ENCODE peak calls at places on chromosomes 7 and 10, in nine cellular contexts. M, T, S, X, K, I, B, F and Q are unnamed samples.

GRCh38 chr7:43135129-43135528 is 22.7 kb downstream of the HECW1 start:
- DNase-seq in K (no peak), F (no peak), B (no peak), S (no peak), M (no peak), I (no peak), X (peak), T (no peak), Q (no peak)

GRCh38 chr7:11127112-11127785 is 153.6 kb downstream of the PHF14 start:
- DNase-seq in X (no peak), B (no peak), I (no peak), K (no peak), S (no peak), F (no peak), M (no peak), T (no peak), Q (no peak)

GRCh38 chr10:86757110-86757790 is 831 bp downstream of the BMPR1A start:
- DNase-seq in T (peak), F (no peak), S (peak), M (no peak), I (peak), K (peak), X (peak), B (no peak), Q (no peak)

GRCh38 chr10:29140991-29141390 is 147.9 kb upstream of the LYZL1 start:
- DNase-seq in S (no peak), X (peak), B (peak), F (no peak), K (no peak), M (no peak), I (no peak), T (peak), Q (no peak)

GRCh38 chr7:27834179-27834921 is 94.4 kb downstream of the TAX1BP1 start:
- DNase-seq in F (no peak), I (peak), M (no peak), K (no peak), S (peak), X (no peak), T (no peak), B (no peak), Q (no peak)

GRCh38 chr10:109474817-109475216 is 448.5 kb downstream of the XPNPEP1 start:
- DNase-seq in T (no peak), F (no peak), I (no peak), X (no peak), B (no peak), S (no peak), K (no peak), M (no peak), Q (no peak)

GRCh38 chr7:112495156-112495788 is 14.5 kb downstream of the LSMEM1 start:
- DNase-seq in I (no peak), B (no peak), F (no peak), S (no peak), M (no peak), X (no peak), T (no peak), K (no peak), Q (no peak)

GRCh38 chr7:98399903-98400537 is 870 bp downstream of the BAIAP2L1 start:
- DNase-seq in I (no peak), K (no peak), M (no peak), X (peak), F (no peak), T (no peak), S (peak), B (no peak), Q (no peak)

GRCh38 chr7:22787936-22788335 is 34.7 kb downstream of the TOMM7 start:
- DNase-seq in I (no peak), M (no peak), X (no peak), B (no peak), S (no peak), K (no peak), T (no peak), F (no peak), Q (no peak)

GRCh38 chr10:131928248-131929095 is 27.7 kb downstream of the PPP2R2D start:
- DNase-seq in B (no peak), S (no peak), I (no peak), M (no peak), K (no peak), F (no peak), T (no peak), X (no peak), Q (no peak)

GRCh38 chr10:63593576-63593975 is 72.4 kb downstream of the REEP3 start:
- DNase-seq in K (no peak), F (no peak), T (no peak), M (no peak), X (no peak), I (no peak), B (no peak), S (no peak), Q (no peak)

GRCh38 chr7:29337628-29338116 is 143.1 kb downstream of the CHN2 start:
- DNase-seq in M (no peak), S (no peak), I (no peak), X (no peak), T (no peak), K (no peak), B (no peak), F (no peak), Q (no peak)

GRCh38 chr10:96152437-96152836 is 22.3 kb downstream of the ZNF518A start:
- DNase-seq in K (no peak), I (no peak), X (peak), F (no peak), M (no peak), T (no peak), B (no peak), S (no peak), Q (no peak)

GRCh38 chr10:92567952-92568600 is 5.8 kb downstream of the IDE start:
- DNase-seq in I (no peak), T (no peak), X (peak), K (no peak), S (no peak), F (no peak), M (no peak), B (no peak), Q (no peak)

GRCh38 chr7:15686209-15686956 is at the start of gene MEOX2:
- DNase-seq in T (peak), K (peak), F (no peak), I (peak), B (no peak), X (no peak), S (peak), M (no peak), Q (no peak)

GRCh38 chr10:99873846-99874245 is 91.4 kb downstream of the ABCC2 start:
- DNase-seq in T (no peak), I (no peak), K (no peak), M (no peak), F (no peak), S (no peak), B (no peak), X (no peak), Q (no peak)

GRCh38 chr7:40850017-40850416 is 715.2 kb downstream of the SUGCT start:
- DNase-seq in F (no peak), B (no peak), I (no peak), T (no peak), M (no peak), S (no peak), X (no peak), K (no peak), Q (no peak)

GRCh38 chr10:33302188-33302829 is 32.2 kb downstream of the NRP1 start:
- DNase-seq in K (no peak), I (no peak), M (no peak), F (no peak), X (no peak), S (no peak), B (no peak), T (no peak), Q (no peak)
- H3K4me3 ChIP-seq in K (no peak), I (no peak), M (no peak), F (no peak), X (no peak), S (no peak), B (no peak), T (no peak), Q (no peak)

DNA sequence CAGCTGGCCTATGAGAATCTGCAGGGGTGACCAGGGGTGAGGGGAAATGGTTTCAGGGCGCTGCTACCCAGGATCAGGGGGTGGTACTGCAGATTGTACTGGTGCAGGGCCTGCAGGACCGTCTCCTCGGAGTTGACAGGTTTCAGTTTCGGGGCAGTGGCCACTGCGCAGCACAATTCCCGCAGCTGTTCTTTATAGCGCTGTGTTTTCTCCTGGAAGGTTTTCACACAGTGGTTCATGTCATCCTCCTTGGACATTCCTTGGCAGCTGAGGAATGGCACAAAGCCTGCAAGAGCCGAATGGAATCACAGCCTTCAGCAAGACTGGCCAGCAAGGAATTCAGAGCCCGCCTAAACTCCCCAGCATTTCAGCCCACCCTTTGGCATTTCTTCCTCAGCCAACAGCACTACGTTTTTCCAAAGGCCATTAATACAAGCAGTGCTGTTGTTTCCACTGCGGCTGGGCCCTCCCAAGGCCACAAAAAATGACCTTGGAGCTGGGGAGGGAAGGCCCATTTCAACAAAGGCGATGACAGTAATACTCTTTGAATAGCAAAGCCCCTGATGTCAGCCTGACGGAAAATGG is 44.9 kb downstream of the PNLIPRP2 start:
- DNase-seq in T (no peak), I (peak), B (no peak), X (no peak), M (no peak), F (no peak), K (no peak), S (no peak), Q (peak)
- H3K4me3 ChIP-seq in T (no peak), I (no peak), B (no peak), X (no peak), M (no peak), F (no peak), K (peak), S (no peak), Q (peak)

GRCh38 chr10:117386805-117387204 is 11.6 kb upstream of the PDZD8 start:
- DNase-seq in M (no peak), S (no peak), F (no peak), T (no peak), K (no peak), B (no peak), I (no peak), X (no peak), Q (no peak)

GRCh38 chr10:117391436-117392205 is 16.4 kb upstream of the PDZD8 start:
- DNase-seq in X (no peak), K (no peak), S (peak), M (no peak), F (no peak), I (no peak), B (no peak), T (no peak), Q (no peak)
- H3K4me3 ChIP-seq in X (no peak), K (no peak), S (no peak), M (no peak), F (no peak), I (no peak), B (no peak), T (no peak), Q (no peak)

DNA sequence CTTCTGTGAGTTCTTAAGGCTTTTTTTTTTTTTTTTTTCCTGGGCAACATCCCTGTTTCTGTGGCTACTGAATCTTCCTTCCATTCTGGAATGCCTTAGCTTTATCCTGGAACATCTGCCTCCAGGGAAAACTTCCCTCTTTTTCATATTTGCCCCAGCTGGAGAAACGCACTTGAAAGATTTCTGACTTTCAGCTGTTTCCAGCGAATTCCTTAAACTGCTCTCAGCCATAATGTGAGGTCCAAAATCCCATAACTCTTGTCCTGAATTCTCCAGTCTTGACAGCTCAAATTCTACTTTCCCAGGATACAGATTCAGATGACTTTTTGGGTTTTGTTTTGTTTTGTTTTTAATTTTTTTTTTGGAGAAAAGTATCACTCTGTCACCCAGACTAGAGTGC is 263.6 kb upstream of the AUTS2 start:
- DNase-seq in F (no peak), B (no peak), T (no peak), X (no peak), K (no peak), S (no peak), M (no peak), I (no peak), Q (no peak)
- H3K4me3 ChIP-seq in F (no peak), B (no peak), T (no peak), X (no peak), K (no peak), S (no peak), M (no peak), I (no peak), Q (no peak)

DNA sequence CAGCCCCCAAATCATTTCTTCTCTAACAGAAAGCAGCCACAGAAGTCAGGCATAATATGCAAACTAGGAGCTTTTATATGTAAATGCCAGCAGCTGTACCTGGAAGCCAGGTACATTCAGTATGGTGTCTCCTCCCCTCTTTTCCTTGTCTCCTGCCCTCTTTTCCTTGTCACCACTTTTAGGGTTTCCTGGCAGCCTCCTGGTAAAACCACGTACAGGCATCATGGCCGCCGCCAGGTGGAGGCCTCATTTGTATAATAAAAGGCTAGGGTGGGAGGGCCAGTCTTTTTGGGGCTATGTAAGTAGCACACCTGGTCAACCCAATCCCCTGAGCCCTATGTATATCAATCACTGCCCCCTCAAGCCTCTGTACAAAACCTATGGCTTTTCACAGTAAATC is 28.7 kb downstream of the PDZD8 start:
- DNase-seq in T (no peak), M (peak), K (no peak), S (no peak), I (no peak), X (no peak), B (no peak), F (no peak), Q (no peak)
- H3K4me3 ChIP-seq in T (no peak), M (no peak), K (no peak), S (no peak), I (no peak), X (no peak), B (no peak), F (no peak), Q (no peak)